ENCODE peak calls at places on chromosomes 2 and 18, in seven cellular contexts. Q is mucosa of descending colon; A is AG08396; P is GM12892; H is activated CD4-positive, alpha-beta T cell treated with anti-CD3 and anti-CD28 coated beads, Interleukin-2, amount 50 U/mL, for 48 hours; K is NCI-H226; W is HT-29. T is an unnamed sample.

GRCh38 chr2:120818441-120818920 is 82.8 kb downstream of the GLI2 start:
- DNase-seq in Q (peak; percentile 42), A (peak; percentile 91), P (no peak), H (no peak), K (peak; percentile 90), W (no peak), T (no peak)

GRCh38 chr2:29004755-29005154 is 23.7 kb downstream of the TOGARAM2 start:
- DNase-seq in Q (no peak), A (no peak), P (no peak), H (no peak), K (no peak), W (no peak), T (no peak)

GRCh38 chr2:12441750-12442626 is 274.7 kb upstream of the TRIB2 start:
- DNase-seq in Q (no peak), A (no peak), P (no peak), H (no peak), K (no peak), W (no peak), T (no peak)

GRCh38 chr18:6294119-6294784 is 120.5 kb downstream of the L3MBTL4 start:
- DNase-seq in Q (peak; percentile 9), A (no peak), P (no peak), H (no peak), K (no peak), W (no peak), T (no peak)

GRCh38 chr18:50128506-50129271 is 66.3 kb downstream of the MYO5B start:
- DNase-seq in Q (peak; percentile 87), A (no peak), P (no peak), H (no peak), K (no peak), W (peak; percentile 64), T (no peak)

GRCh38 chr2:205494856-205495255 is 187.4 kb upstream of the NRP2 start:
- DNase-seq in Q (no peak), A (no peak), P (no peak), H (no peak), K (no peak), W (no peak), T (no peak)

GRCh38 chr2:176554107-176555048 is 285.1 kb downstream of the MTX2 start:
- DNase-seq in Q (peak; percentile 33), A (peak; percentile 61), P (peak; percentile 25), H (peak; percentile 20), K (peak; percentile 12), W (peak; percentile 50), T (peak; percentile 53)

GRCh38 chr2:138893746-138894145 is 113.6 kb upstream of the NXPH2 start:
- DNase-seq in Q (no peak), A (no peak), P (no peak), H (no peak), K (no peak), W (no peak), T (no peak)

GRCh38 chr18:5542393-5543035 is 1.3 kb downstream of the EPB41L3 start:
- DNase-seq in Q (peak; percentile 26), A (no peak), P (no peak), H (no peak), K (no peak), W (no peak), T (no peak)

GRCh38 chr2:44360749-44361329 is 455 bp downstream of the PREPL start:
- DNase-seq in Q (peak; percentile 59), A (peak; percentile 8), P (no peak), H (peak; percentile 13), K (no peak), W (peak; percentile 55), T (no peak)

GRCh38 chr2:191679818-191680600 is 2.1 kb downstream of the NABP1 start:
- DNase-seq in Q (no peak), A (peak; percentile 35), P (no peak), H (no peak), K (peak; percentile 83), W (peak; percentile 48), T (no peak)

GRCh38 chr2:122203523-122203922 is 448.1 kb downstream of the TSN start:
- DNase-seq in Q (no peak), A (peak; percentile 27), P (no peak), H (no peak), K (peak; percentile 81), W (peak; percentile 13), T (peak; percentile 15)

GRCh38 chr2:209872675-209873074 is 101.0 kb downstream of the UNC80 start:
- DNase-seq in Q (peak; percentile 2), A (peak; percentile 5), P (no peak), H (no peak), K (no peak), W (peak; percentile 82), T (peak; percentile 39)

GRCh38 chr2:218501665-218502064 is 66.5 kb downstream of the USP37 start:
- DNase-seq in Q (no peak), A (peak; percentile 30), P (no peak), H (no peak), K (no peak), W (no peak), T (no peak)

GRCh38 chr2:12278217-12278755 is 438.4 kb upstream of the TRIB2 start:
- DNase-seq in Q (no peak), A (no peak), P (no peak), H (no peak), K (no peak), W (no peak), T (no peak)

GRCh38 chr2:14427982-14428567 is 204.4 kb upstream of the LRATD1 start:
- DNase-seq in Q (peak; percentile 67), A (peak; percentile 50), P (no peak), H (no peak), K (no peak), W (no peak), T (no peak)

GRCh38 chr2:99865818-99866676 is 276.3 kb downstream of the AFF3 start:
- DNase-seq in Q (no peak), A (no peak), P (no peak), H (no peak), K (no peak), W (no peak), T (no peak)

GRCh38 chr2:109604597-109604996 is 9.2 kb downstream of the SEPTIN10 start:
- DNase-seq in Q (no peak), A (peak; percentile 56), P (no peak), H (no peak), K (peak; percentile 70), W (no peak), T (no peak)

GRCh38 chr2:20350105-20350712 is 435 bp downstream of the PUM2 start:
- DNase-seq in Q (peak; percentile 65), A (peak; percentile 52), P (peak; percentile 50), H (peak; percentile 66), K (peak; percentile 7), W (peak; percentile 45), T (no peak)

T was measured in smooth muscle cell of the brain vasculature.